ENCODE peak calls at places on chromosomes 3 and 15, in six cellular contexts. One of them, this sample, is unnamed.

GRCh38 chr3:171195686-171196085 is 169.2 kb upstream of the SLC2A2 start:
- DNase-seq in nucleus accumbens: no peak
- DNase-seq in GM23248: no peak
- DNase-seq in LHCN-M2: no peak
- DNase-seq in stimulated activated naive CD8-positive, alpha-beta T cell treated with anti-CD3 and anti-CD28 coated beads, Interleukin-15, Interleukin-2, amounts not matched to agents 100 U/mL and 50 U/mL, for 24 hours: no peak
- DNase-seq in mucosa of gallbladder: no peak
- DNase-seq in this sample: no peak

GRCh38 chr3:160735801-160736200 is 20.2 kb upstream of the PPM1L start:
- DNase-seq in nucleus accumbens: no peak
- DNase-seq in GM23248: no peak
- DNase-seq in stimulated activated naive CD8-positive, alpha-beta T cell treated with anti-CD3 and anti-CD28 coated beads, Interleukin-15, Interleukin-2, amounts not matched to agents 100 U/mL and 50 U/mL, for 24 hours: no peak
- DNase-seq in mucosa of gallbladder: no peak
- DNase-seq in LHCN-M2: no peak
- DNase-seq in this sample: peak

GRCh38 chr3:82157952-82158351 is 396.5 kb upstream of the GBE1 start:
- DNase-seq in nucleus accumbens: no peak
- DNase-seq in LHCN-M2: peak
- DNase-seq in stimulated activated naive CD8-positive, alpha-beta T cell treated with anti-CD3 and anti-CD28 coated beads, Interleukin-15, Interleukin-2, amounts not matched to agents 100 U/mL and 50 U/mL, for 24 hours: no peak
- DNase-seq in GM23248: peak
- DNase-seq in mucosa of gallbladder: no peak
- DNase-seq in this sample: no peak

GRCh38 chr15:61915640-61916039 is 144.6 kb downstream of the VPS13C start:
- DNase-seq in GM23248: no peak
- DNase-seq in mucosa of gallbladder: no peak
- DNase-seq in LHCN-M2: no peak
- DNase-seq in stimulated activated naive CD8-positive, alpha-beta T cell treated with anti-CD3 and anti-CD28 coated beads, Interleukin-15, Interleukin-2, amounts not matched to agents 100 U/mL and 50 U/mL, for 24 hours: no peak
- DNase-seq in nucleus accumbens: no peak
- DNase-seq in this sample: no peak

GRCh38 chr3:137692803-137693431 is 71.2 kb upstream of the SOX14 start:
- DNase-seq in GM23248: peak
- DNase-seq in LHCN-M2: no peak
- DNase-seq in stimulated activated naive CD8-positive, alpha-beta T cell treated with anti-CD3 and anti-CD28 coated beads, Interleukin-15, Interleukin-2, amounts not matched to agents 100 U/mL and 50 U/mL, for 24 hours: no peak
- DNase-seq in mucosa of gallbladder: no peak
- DNase-seq in nucleus accumbens: no peak
- DNase-seq in this sample: peak

GRCh38 chr3:139534992-139535879 is 4.3 kb downstream of the RBP1 start:
- DNase-seq in LHCN-M2: no peak
- DNase-seq in GM23248: no peak
- DNase-seq in stimulated activated naive CD8-positive, alpha-beta T cell treated with anti-CD3 and anti-CD28 coated beads, Interleukin-15, Interleukin-2, amounts not matched to agents 100 U/mL and 50 U/mL, for 24 hours: no peak
- DNase-seq in mucosa of gallbladder: peak
- DNase-seq in nucleus accumbens: peak
- DNase-seq in this sample: no peak

GRCh38 chr3:149813367-149814281 is 609 bp downstream of the RNF13 start:
- DNase-seq in nucleus accumbens: peak
- DNase-seq in mucosa of gallbladder: no peak
- DNase-seq in LHCN-M2: peak
- DNase-seq in GM23248: peak
- DNase-seq in stimulated activated naive CD8-positive, alpha-beta T cell treated with anti-CD3 and anti-CD28 coated beads, Interleukin-15, Interleukin-2, amounts not matched to agents 100 U/mL and 50 U/mL, for 24 hours: peak
- DNase-seq in this sample: peak

GRCh38 chr3:87260270-87260669 is 16.1 kb downstream of the POU1F1 start:
- DNase-seq in LHCN-M2: peak
- DNase-seq in mucosa of gallbladder: peak
- DNase-seq in nucleus accumbens: no peak
- DNase-seq in stimulated activated naive CD8-positive, alpha-beta T cell treated with anti-CD3 and anti-CD28 coated beads, Interleukin-15, Interleukin-2, amounts not matched to agents 100 U/mL and 50 U/mL, for 24 hours: peak
- DNase-seq in GM23248: peak
- DNase-seq in this sample: peak

GRCh38 chr3:142276780-142277179 is 51.4 kb upstream of the GK5 start:
- DNase-seq in LHCN-M2: peak
- DNase-seq in GM23248: peak
- DNase-seq in stimulated activated naive CD8-positive, alpha-beta T cell treated with anti-CD3 and anti-CD28 coated beads, Interleukin-15, Interleukin-2, amounts not matched to agents 100 U/mL and 50 U/mL, for 24 hours: no peak
- DNase-seq in mucosa of gallbladder: no peak
- DNase-seq in nucleus accumbens: no peak
- DNase-seq in this sample: no peak

GRCh38 chr3:183766745-183767606 is 58.4 kb downstream of the MAP6D1 start:
- DNase-seq in GM23248: peak
- DNase-seq in nucleus accumbens: peak
- DNase-seq in stimulated activated naive CD8-positive, alpha-beta T cell treated with anti-CD3 and anti-CD28 coated beads, Interleukin-15, Interleukin-2, amounts not matched to agents 100 U/mL and 50 U/mL, for 24 hours: peak
- DNase-seq in mucosa of gallbladder: peak
- DNase-seq in LHCN-M2: peak
- DNase-seq in this sample: peak

GRCh38 chr3:139005356-139005993 is 593 bp downstream of the PRR23A start:
- DNase-seq in nucleus accumbens: no peak
- DNase-seq in LHCN-M2: no peak
- DNase-seq in mucosa of gallbladder: no peak
- DNase-seq in GM23248: no peak
- DNase-seq in stimulated activated naive CD8-positive, alpha-beta T cell treated with anti-CD3 and anti-CD28 coated beads, Interleukin-15, Interleukin-2, amounts not matched to agents 100 U/mL and 50 U/mL, for 24 hours: no peak
- DNase-seq in this sample: no peak

GRCh38 chr15:59247364-59247763 is 40.7 kb downstream of the LDHAL6B start:
- DNase-seq in nucleus accumbens: peak
- DNase-seq in GM23248: peak
- DNase-seq in stimulated activated naive CD8-positive, alpha-beta T cell treated with anti-CD3 and anti-CD28 coated beads, Interleukin-15, Interleukin-2, amounts not matched to agents 100 U/mL and 50 U/mL, for 24 hours: peak
- DNase-seq in LHCN-M2: peak
- DNase-seq in mucosa of gallbladder: peak
- DNase-seq in this sample: peak

GRCh38 chr15:27797765-27798164 is 301.4 kb downstream of the OCA2 start:
- DNase-seq in nucleus accumbens: no peak
- DNase-seq in mucosa of gallbladder: no peak
- DNase-seq in GM23248: no peak
- DNase-seq in stimulated activated naive CD8-positive, alpha-beta T cell treated with anti-CD3 and anti-CD28 coated beads, Interleukin-15, Interleukin-2, amounts not matched to agents 100 U/mL and 50 U/mL, for 24 hours: no peak
- DNase-seq in LHCN-M2: no peak
- DNase-seq in this sample: no peak

GRCh38 chr15:49122541-49123062 is 32.8 kb downstream of the COPS2 start:
- DNase-seq in GM23248: no peak
- DNase-seq in nucleus accumbens: no peak
- DNase-seq in mucosa of gallbladder: no peak
- DNase-seq in stimulated activated naive CD8-positive, alpha-beta T cell treated with anti-CD3 and anti-CD28 coated beads, Interleukin-15, Interleukin-2, amounts not matched to agents 100 U/mL and 50 U/mL, for 24 hours: no peak
- DNase-seq in LHCN-M2: no peak
- DNase-seq in this sample: no peak

GRCh38 chr15:51368751-51369450 is 27.4 kb downstream of the GLDN start:
- DNase-seq in LHCN-M2: peak
- DNase-seq in GM23248: peak
- DNase-seq in nucleus accumbens: no peak
- DNase-seq in mucosa of gallbladder: no peak
- DNase-seq in stimulated activated naive CD8-positive, alpha-beta T cell treated with anti-CD3 and anti-CD28 coated beads, Interleukin-15, Interleukin-2, amounts not matched to agents 100 U/mL and 50 U/mL, for 24 hours: no peak
- DNase-seq in this sample: no peak

GRCh38 chr15:56813995-56814394 is 80.7 kb upstream of the ZNF280D start:
- DNase-seq in GM23248: peak
- DNase-seq in stimulated activated naive CD8-positive, alpha-beta T cell treated with anti-CD3 and anti-CD28 coated beads, Interleukin-15, Interleukin-2, amounts not matched to agents 100 U/mL and 50 U/mL, for 24 hours: no peak
- DNase-seq in mucosa of gallbladder: no peak
- DNase-seq in nucleus accumbens: no peak
- DNase-seq in LHCN-M2: peak
- DNase-seq in this sample: no peak

GRCh38 chr15:63038926-63039673 is 3.4 kb upstream of the TPM1 start:
- DNase-seq in GM23248: peak
- DNase-seq in nucleus accumbens: no peak
- DNase-seq in stimulated activated naive CD8-positive, alpha-beta T cell treated with anti-CD3 and anti-CD28 coated beads, Interleukin-15, Interleukin-2, amounts not matched to agents 100 U/mL and 50 U/mL, for 24 hours: no peak
- DNase-seq in LHCN-M2: peak
- DNase-seq in mucosa of gallbladder: no peak
- DNase-seq in this sample: no peak

GRCh38 chr15:67594793-67595192 is 52.3 kb downstream of the MAP2K5 start:
- DNase-seq in nucleus accumbens: no peak
- DNase-seq in mucosa of gallbladder: no peak
- DNase-seq in LHCN-M2: no peak
- DNase-seq in GM23248: no peak
- DNase-seq in stimulated activated naive CD8-positive, alpha-beta T cell treated with anti-CD3 and anti-CD28 coated beads, Interleukin-15, Interleukin-2, amounts not matched to agents 100 U/mL and 50 U/mL, for 24 hours: no peak
- DNase-seq in this sample: no peak

GRCh38 chr3:53837331-53837730 is 8.9 kb downstream of the CHDH start:
- DNase-seq in LHCN-M2: no peak
- DNase-seq in mucosa of gallbladder: no peak
- DNase-seq in stimulated activated naive CD8-positive, alpha-beta T cell treated with anti-CD3 and anti-CD28 coated beads, Interleukin-15, Interleukin-2, amounts not matched to agents 100 U/mL and 50 U/mL, for 24 hours: peak
- DNase-seq in GM23248: no peak
- DNase-seq in nucleus accumbens: no peak
- DNase-seq in this sample: no peak

GRCh38 chr3:32865364-32865763 is 47.6 kb downstream of the TRIM71 start:
- DNase-seq in GM23248: peak
- DNase-seq in nucleus accumbens: no peak
- DNase-seq in stimulated activated naive CD8-positive, alpha-beta T cell treated with anti-CD3 and anti-CD28 coated beads, Interleukin-15, Interleukin-2, amounts not matched to agents 100 U/mL and 50 U/mL, for 24 hours: no peak
- DNase-seq in LHCN-M2: no peak
- DNase-seq in mucosa of gallbladder: no peak
- DNase-seq in this sample: no peak

GRCh38 chr3:40925228-40925627 is 274.1 kb upstream of the CTNNB1 start:
- DNase-seq in LHCN-M2: no peak
- DNase-seq in nucleus accumbens: no peak
- DNase-seq in mucosa of gallbladder: no peak
- DNase-seq in stimulated activated naive CD8-positive, alpha-beta T cell treated with anti-CD3 and anti-CD28 coated beads, Interleukin-15, Interleukin-2, amounts not matched to agents 100 U/mL and 50 U/mL, for 24 hours: no peak
- DNase-seq in GM23248: no peak
- DNase-seq in this sample: no peak

GRCh38 chr15:62782100-62782791 is 260.3 kb upstream of the TPM1 start:
- DNase-seq in mucosa of gallbladder: peak
- DNase-seq in stimulated activated naive CD8-positive, alpha-beta T cell treated with anti-CD3 and anti-CD28 coated beads, Interleukin-15, Interleukin-2, amounts not matched to agents 100 U/mL and 50 U/mL, for 24 hours: peak
- DNase-seq in nucleus accumbens: peak
- DNase-seq in GM23248: peak
- DNase-seq in LHCN-M2: peak
- DNase-seq in this sample: peak

This sample was measured in T47D.